ENCODE peak calls at places on chromosomes 1 and 21, in five cellular contexts. One of them, this sample, is unnamed.

GRCh38 chr21:42736646-42737350 is 83.4 kb downstream of the PDE9A start:
- DNase-seq in IMR-90: no peak
- DNase-seq in K562: no peak
- DNase-seq in SK-N-SH: no peak
- DNase-seq in HepG2: no peak
- DNase-seq in this sample: no peak

GRCh38 chr1:234230414-234230862 is 142.8 kb upstream of the COA6 start:
- DNase-seq in K562: no peak
- DNase-seq in HepG2: no peak
- DNase-seq in SK-N-SH: no peak
- DNase-seq in IMR-90: no peak
- DNase-seq in this sample: no peak

GRCh38 chr1:77271851-77272250 is 10.0 kb upstream of the AK5 start:
- DNase-seq in IMR-90: peak
- DNase-seq in SK-N-SH: no peak
- DNase-seq in K562: no peak
- DNase-seq in HepG2: no peak
- DNase-seq in this sample: no peak

GRCh38 chr1:1000357-1001056 is 610 bp upstream of the HES4 start:
- DNase-seq in K562: peak
- DNase-seq in SK-N-SH: peak
- DNase-seq in HepG2: peak
- DNase-seq in IMR-90: peak
- DNase-seq in this sample: peak

GRCh38 chr1:153991151-153991472 is 550 bp downstream of the RPS27 start:
- DNase-seq in IMR-90: no peak
- DNase-seq in SK-N-SH: no peak
- DNase-seq in HepG2: no peak
- DNase-seq in K562: no peak
- DNase-seq in this sample: no peak

GRCh38 chr1:41672641-41673313 is 188.3 kb upstream of the EDN2 start:
- DNase-seq in SK-N-SH: no peak
- DNase-seq in IMR-90: peak
- DNase-seq in HepG2: no peak
- DNase-seq in K562: no peak
- DNase-seq in this sample: no peak

GRCh38 chr1:61121631-61122030 is 39.3 kb downstream of the NFIA start:
- DNase-seq in SK-N-SH: no peak
- DNase-seq in K562: no peak
- DNase-seq in IMR-90: no peak
- DNase-seq in HepG2: no peak
- DNase-seq in this sample: no peak

GRCh38 chr21:38660333-38661295 is 145.1 kb upstream of the ETS2 start:
- DNase-seq in HepG2: no peak
- DNase-seq in IMR-90: no peak
- DNase-seq in SK-N-SH: peak
- DNase-seq in K562: no peak
- DNase-seq in this sample: no peak

GRCh38 chr1:43358121-43358745 is 548 bp upstream of the CDC20 start:
- DNase-seq in HepG2: no peak
- DNase-seq in SK-N-SH: peak
- DNase-seq in K562: peak
- DNase-seq in IMR-90: peak
- DNase-seq in this sample: peak

GRCh38 chr1:98429851-98430496 is 231.5 kb upstream of the SNX7 start:
- DNase-seq in SK-N-SH: no peak
- DNase-seq in K562: no peak
- DNase-seq in HepG2: peak
- DNase-seq in IMR-90: no peak
- DNase-seq in this sample: no peak

GRCh38 chr1:236623371-236624166 is 19.3 kb upstream of the HEATR1 start:
- DNase-seq in IMR-90: no peak
- DNase-seq in HepG2: no peak
- DNase-seq in K562: no peak
- DNase-seq in SK-N-SH: no peak
- DNase-seq in this sample: no peak

GRCh38 chr1:185539277-185539943 is 194.8 kb upstream of the HMCN1 start:
- DNase-seq in HepG2: no peak
- DNase-seq in IMR-90: no peak
- DNase-seq in SK-N-SH: no peak
- DNase-seq in K562: no peak
- DNase-seq in this sample: no peak

GRCh38 chr1:8600336-8600735 is 217.1 kb downstream of the RERE start:
- DNase-seq in IMR-90: no peak
- DNase-seq in HepG2: no peak
- DNase-seq in K562: no peak
- DNase-seq in SK-N-SH: no peak
- DNase-seq in this sample: no peak

GRCh38 chr1:92084651-92085050 is 4.5 kb downstream of the BTBD8 start:
- DNase-seq in K562: no peak
- DNase-seq in IMR-90: no peak
- DNase-seq in HepG2: no peak
- DNase-seq in SK-N-SH: no peak
- DNase-seq in this sample: no peak

GRCh38 chr1:19476440-19477190 is 8.7 kb downstream of the CAPZB start:
- DNase-seq in HepG2: no peak
- DNase-seq in K562: peak
- DNase-seq in SK-N-SH: no peak
- DNase-seq in IMR-90: peak
- DNase-seq in this sample: peak

GRCh38 chr1:77282866-77283539 is 1.2 kb downstream of the AK5 start:
- DNase-seq in SK-N-SH: peak
- DNase-seq in HepG2: no peak
- DNase-seq in K562: no peak
- DNase-seq in IMR-90: peak
- DNase-seq in this sample: no peak

GRCh38 chr1:223363856-223364684 is at the start of gene SUSD4:
- DNase-seq in K562: peak
- DNase-seq in HepG2: no peak
- DNase-seq in IMR-90: no peak
- DNase-seq in SK-N-SH: peak
- DNase-seq in this sample: no peak

GRCh38 chr1:77018386-77019156 is 151.3 kb downstream of the ST6GALNAC5 start:
- DNase-seq in K562: no peak
- DNase-seq in SK-N-SH: no peak
- DNase-seq in IMR-90: no peak
- DNase-seq in HepG2: no peak
- DNase-seq in this sample: no peak

GRCh38 chr1:169601096-169601881 is 15.0 kb upstream of the F5 start:
- DNase-seq in SK-N-SH: peak
- DNase-seq in K562: peak
- DNase-seq in IMR-90: peak
- DNase-seq in HepG2: peak
- DNase-seq in this sample: peak

GRCh38 chr1:18882511-18882910 is 19.8 kb downstream of the ALDH4A1 start:
- DNase-seq in IMR-90: peak
- DNase-seq in K562: no peak
- DNase-seq in SK-N-SH: no peak
- DNase-seq in HepG2: no peak
- DNase-seq in this sample: no peak

GRCh38 chr1:26702680-26703038 is 6.8 kb downstream of the ARID1A start:
- DNase-seq in K562: no peak
- DNase-seq in SK-N-SH: no peak
- DNase-seq in IMR-90: no peak
- DNase-seq in HepG2: no peak
- DNase-seq in this sample: no peak

GRCh38 chr1:119968068-119968492 is 71.8 kb upstream of the ADAM30 start:
- DNase-seq in IMR-90: peak
- DNase-seq in HepG2: peak
- DNase-seq in K562: peak
- DNase-seq in SK-N-SH: peak
- DNase-seq in this sample: peak

GRCh38 chr1:32892368-32893197 is 6.3 kb downstream of the HPCA start:
- DNase-seq in K562: peak
- DNase-seq in HepG2: no peak
- DNase-seq in IMR-90: no peak
- DNase-seq in SK-N-SH: peak
- DNase-seq in this sample: no peak

GRCh38 chr1:97925161-97925560 is 4.3 kb upstream of the DPYD start:
- DNase-seq in HepG2: no peak
- DNase-seq in SK-N-SH: no peak
- DNase-seq in IMR-90: no peak
- DNase-seq in K562: no peak
- DNase-seq in this sample: no peak

GRCh38 chr21:35401476-35401875 is 352.4 kb upstream of the RUNX1 start:
- DNase-seq in HepG2: no peak
- DNase-seq in K562: no peak
- DNase-seq in SK-N-SH: no peak
- DNase-seq in IMR-90: peak
- DNase-seq in this sample: no peak

GRCh38 chr1:16441312-16441641 is 753 bp downstream of the NECAP2 start:
- DNase-seq in HepG2: no peak
- DNase-seq in K562: no peak
- DNase-seq in IMR-90: no peak
- DNase-seq in SK-N-SH: no peak
- DNase-seq in this sample: no peak

GRCh38 chr21:44021064-44021463 is 9.0 kb downstream of the TRAPPC10 start:
- DNase-seq in IMR-90: no peak
- DNase-seq in HepG2: peak
- DNase-seq in K562: no peak
- DNase-seq in SK-N-SH: no peak
- DNase-seq in this sample: no peak

GRCh38 chr21:44024895-44025353 is 12.8 kb downstream of the TRAPPC10 start:
- DNase-seq in SK-N-SH: no peak
- DNase-seq in IMR-90: peak
- DNase-seq in K562: peak
- DNase-seq in HepG2: no peak
- DNase-seq in this sample: no peak

GRCh38 chr21:44020551-44020950 is 8.4 kb downstream of the TRAPPC10 start:
- DNase-seq in IMR-90: no peak
- DNase-seq in SK-N-SH: no peak
- DNase-seq in HepG2: no peak
- DNase-seq in K562: no peak
- DNase-seq in this sample: no peak

GRCh38 chr21:44027607-44028286 is 15.6 kb downstream of the TRAPPC10 start:
- DNase-seq in SK-N-SH: no peak
- DNase-seq in HepG2: no peak
- DNase-seq in IMR-90: no peak
- DNase-seq in K562: no peak
- DNase-seq in this sample: no peak

DNA sequence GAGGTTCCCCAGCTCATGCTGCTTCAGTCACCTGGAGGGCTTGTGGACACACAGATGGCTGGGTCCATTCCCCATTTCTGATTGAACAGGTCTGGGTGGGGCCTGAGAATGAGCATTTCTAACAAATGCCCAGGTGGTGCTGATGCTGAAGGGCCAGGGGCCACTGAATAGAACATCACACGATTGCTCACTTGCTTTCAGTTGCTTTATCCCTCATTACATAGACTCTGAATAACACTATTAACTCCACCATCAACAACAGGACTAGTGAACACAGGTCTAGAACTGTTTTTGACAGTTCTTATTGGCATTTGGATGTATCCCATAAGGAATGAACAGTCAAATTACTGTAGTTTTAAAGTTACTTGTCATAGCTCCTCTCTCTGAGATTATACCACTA is 12.1 kb downstream of the TRAPPC10 start:
- DNase-seq in K562: no peak
- DNase-seq in SK-N-SH: no peak
- DNase-seq in HepG2: no peak
- DNase-seq in IMR-90: no peak
- DNase-seq in this sample: no peak
- TF ChIP-seq MXI1 in K562: no peak
- TF ChIP-seq MXI1 in SK-N-SH: no peak
- TF ChIP-seq MXI1 in HepG2: no peak
- TF ChIP-seq MXI1 in IMR-90: no peak
- TF ChIP-seq MXI1 in this sample: no peak

GRCh38 chr1:87134625-87135024 is 194.1 kb upstream of the LMO4 start:
- DNase-seq in HepG2: no peak
- DNase-seq in SK-N-SH: no peak
- DNase-seq in IMR-90: no peak
- DNase-seq in K562: no peak
- DNase-seq in this sample: no peak
- H2AFZ ChIP-seq in HepG2: no peak
- H2AFZ ChIP-seq in SK-N-SH: no peak
- H2AFZ ChIP-seq in IMR-90: no peak
- H2AFZ ChIP-seq in K562: no peak
- H2AFZ ChIP-seq in this sample: no peak

DNA sequence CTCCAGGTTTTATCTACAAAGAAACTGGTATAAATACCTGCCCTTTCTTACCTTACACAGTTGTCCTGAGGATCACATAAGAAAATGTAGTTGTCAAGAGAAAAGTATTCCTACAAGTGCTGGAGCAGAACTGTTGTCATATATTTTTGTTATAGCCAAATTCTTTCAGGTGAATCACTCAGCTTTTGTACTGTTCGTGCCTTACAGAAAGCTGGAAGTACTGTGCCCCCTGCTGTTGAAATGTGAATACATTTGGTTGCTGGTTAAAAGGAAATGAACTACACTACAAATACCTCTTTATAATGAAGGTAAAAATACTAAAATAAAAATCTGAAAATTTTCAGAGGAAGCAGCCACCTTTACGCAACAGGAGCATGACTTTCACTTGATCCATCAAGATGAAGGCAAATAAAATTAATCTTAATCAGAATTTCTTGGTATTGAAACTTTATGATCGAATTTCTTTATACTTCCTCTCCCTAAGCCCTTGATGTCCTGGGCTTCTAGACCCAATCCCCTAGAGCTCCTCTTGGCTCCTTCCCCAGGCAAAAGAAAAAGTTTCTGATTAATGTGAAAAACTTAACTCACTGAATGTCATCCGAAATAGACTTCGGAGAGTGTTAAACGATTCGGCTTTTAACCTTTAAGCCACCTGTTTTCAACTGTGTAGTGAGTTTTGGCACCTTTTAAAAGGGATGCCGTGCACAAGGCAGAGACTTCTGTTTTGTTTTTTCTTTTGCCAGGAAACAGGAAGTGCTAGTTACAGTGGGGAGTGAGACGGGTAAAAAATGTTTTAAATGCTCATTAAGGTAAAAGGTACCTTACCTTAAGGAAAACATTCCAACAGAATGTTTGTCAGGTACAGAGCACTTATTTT is 12.5 kb downstream of the CHML start:
- DNase-seq in SK-N-SH: no peak
- DNase-seq in K562: peak
- DNase-seq in IMR-90: peak
- DNase-seq in HepG2: peak
- DNase-seq in this sample: peak
- TF ChIP-seq MXI1 in SK-N-SH: no peak
- TF ChIP-seq MXI1 in K562: no peak
- TF ChIP-seq MXI1 in IMR-90: no peak
- TF ChIP-seq MXI1 in HepG2: no peak
- TF ChIP-seq MXI1 in this sample: no peak

GRCh38 chr1:241356519-241357365 is at the start of gene RGS7:
- DNase-seq in K562: no peak
- DNase-seq in SK-N-SH: peak
- DNase-seq in IMR-90: peak
- DNase-seq in HepG2: peak
- DNase-seq in this sample: no peak
- H2AFZ ChIP-seq in K562: no peak
- H2AFZ ChIP-seq in SK-N-SH: peak
- H2AFZ ChIP-seq in IMR-90: peak
- H2AFZ ChIP-seq in HepG2: no peak
- H2AFZ ChIP-seq in this sample: no peak

GRCh38 chr1:198892065-198892464 is 253.2 kb downstream of the PTPRC start:
- DNase-seq in K562: no peak
- DNase-seq in HepG2: no peak
- DNase-seq in IMR-90: peak
- DNase-seq in SK-N-SH: peak
- DNase-seq in this sample: no peak
- TF ChIP-seq MXI1 in K562: no peak
- TF ChIP-seq MXI1 in HepG2: no peak
- TF ChIP-seq MXI1 in IMR-90: no peak
- TF ChIP-seq MXI1 in SK-N-SH: no peak
- TF ChIP-seq MXI1 in this sample: no peak

GRCh38 chr1:15261155-15262002 is 14.4 kb downstream of the FHAD1 start:
- DNase-seq in HepG2: peak
- DNase-seq in SK-N-SH: no peak
- DNase-seq in K562: no peak
- DNase-seq in IMR-90: no peak
- DNase-seq in this sample: no peak
- H2AFZ ChIP-seq in HepG2: peak
- H2AFZ ChIP-seq in SK-N-SH: no peak
- H2AFZ ChIP-seq in K562: no peak
- H2AFZ ChIP-seq in IMR-90: no peak
- H2AFZ ChIP-seq in this sample: peak